ENCODE peak calls at places on chromosomes 11 and 22, in seven cellular contexts. W is HCT116, B is K562, S is SK-N-SH, V is GM12878, J is HepG2, C is H1. L is an unnamed sample.

GRCh38 chr22:43707650-43708049 is 104.5 kb downstream of the EFCAB6 start:
- DNase-seq in C (no peak), V (no peak), J (no peak), S (no peak), B (no peak), W (peak; percentile 1), L (peak; percentile 1)

GRCh38 chr11:20260307-20260706 is 100.0 kb upstream of the DBX1 start:
- DNase-seq in J (no peak), B (no peak), S (no peak), W (no peak), C (no peak), V (no peak), L (no peak)

GRCh38 chr22:50694766-50695420 is 22.3 kb downstream of the SHANK3 start:
- DNase-seq in V (no peak), J (no peak), S (no peak), B (no peak), W (no peak), C (no peak), L (no peak)

GRCh38 chr11:67054851-67055523 is 1.7 kb upstream of the RHOD start:
- DNase-seq in B (peak; percentile 80), J (peak; percentile 94), S (peak; percentile 77), W (peak; percentile 26), V (no peak), C (no peak), L (peak; percentile 96)

GRCh38 chr11:118820412-118821357 is 29.7 kb upstream of the DDX6 start:
- DNase-seq in S (peak; percentile 31), V (peak; percentile 99), J (no peak), B (no peak), C (peak; percentile 52), W (peak; percentile 50), L (peak; percentile 90)

GRCh38 chr22:26483439-26484359 is at the start of the genes HPS4 and SRRD:
- DNase-seq in S (peak; percentile 97), C (peak; percentile 96), V (peak; percentile 56), W (peak; percentile 72), B (peak; percentile 88), J (peak; percentile 77), L (peak; percentile 89)

GRCh38 chr11:28144808-28145207 is 36.6 kb downstream of the METTL15 start:
- DNase-seq in C (no peak), J (no peak), B (no peak), V (no peak), S (no peak), W (no peak), L (no peak)

GRCh38 chr22:44550666-44551491 is 52.8 kb upstream of the RTL6 start:
- DNase-seq in J (no peak), S (no peak), V (peak; percentile 9), C (no peak), W (no peak), B (no peak), L (no peak)

GRCh38 chr11:85316967-85317366 is 310.2 kb downstream of the DLG2 start:
- DNase-seq in W (no peak), B (no peak), V (peak; percentile 72), J (no peak), S (no peak), C (no peak), L (no peak)

GRCh38 chr11:87451400-87451799 is 413.7 kb downstream of the TMEM135 start:
- DNase-seq in C (no peak), V (no peak), W (no peak), J (no peak), B (no peak), S (no peak), L (no peak)

DNA sequence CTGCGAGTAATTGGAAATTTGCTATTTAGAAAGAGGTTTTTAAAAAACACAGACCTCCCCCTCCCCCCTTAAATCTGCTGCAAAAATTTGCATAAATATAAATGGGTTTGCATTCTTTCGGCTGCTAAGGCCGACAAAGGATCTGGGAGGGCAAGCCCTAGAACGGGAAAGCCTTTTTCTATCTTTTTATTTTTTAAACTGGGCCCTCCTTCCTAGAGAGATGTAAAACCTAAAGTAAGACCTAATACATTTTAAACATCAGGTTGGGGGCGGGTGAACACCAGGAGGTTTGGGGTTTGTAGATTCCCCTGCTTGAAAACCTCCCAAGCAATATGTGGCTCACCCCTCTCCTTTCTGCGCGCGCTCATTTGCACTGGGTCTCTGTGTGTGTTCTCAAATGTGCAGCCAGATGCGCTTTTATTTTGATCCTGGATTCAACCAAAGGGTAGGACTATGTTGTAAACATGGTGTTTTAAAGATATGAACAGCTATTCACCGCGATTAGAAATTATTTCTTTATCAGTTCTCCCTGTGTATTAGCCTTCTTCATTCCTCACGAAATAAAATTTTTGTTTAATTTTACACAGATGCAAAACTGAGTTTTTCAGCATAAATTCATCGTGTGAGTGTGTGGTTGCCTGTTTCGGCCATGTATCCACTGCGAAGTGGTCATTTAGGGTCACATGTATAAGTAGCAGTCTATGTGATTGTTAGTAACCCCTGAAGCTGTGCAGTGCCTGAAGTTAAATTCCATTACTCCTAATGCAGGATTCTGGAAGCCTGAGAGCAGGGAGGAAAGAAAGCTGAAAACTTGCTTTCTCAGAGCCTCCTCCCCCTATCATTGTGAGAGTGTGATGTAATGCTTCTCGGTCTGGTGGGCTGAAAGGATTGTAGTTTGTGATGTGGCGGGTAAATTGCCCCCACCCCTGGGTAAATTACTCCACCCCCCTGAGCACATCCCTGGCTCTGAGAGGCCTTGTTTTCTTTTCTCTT is 988 bp downstream of the TNRC6B start:
- DNase-seq in J (peak; percentile 31), C (no peak), S (peak; percentile 16), V (no peak), W (no peak), B (no peak), L (no peak)
- TF ChIP-seq JUND in J (no peak), C (no peak), S (no peak), V (no peak), W (no peak), B (no peak), L (no peak)

GRCh38 chr22:30753701-30754100 is 59.0 kb downstream of the OSBP2 start:
- DNase-seq in V (no peak), W (no peak), S (no peak), C (no peak), J (no peak), B (no peak), L (peak; percentile 10)

GRCh38 chr22:30754521-30754920 is 59.8 kb downstream of the OSBP2 start:
- DNase-seq in S (no peak), C (no peak), V (no peak), W (no peak), B (no peak), J (no peak), L (no peak)

GRCh38 chr22:30749272-30749671 is 54.6 kb downstream of the OSBP2 start:
- DNase-seq in V (no peak), S (no peak), W (no peak), B (no peak), J (no peak), C (no peak), L (no peak)

GRCh38 chr22:30752771-30753170 is 58.1 kb downstream of the OSBP2 start:
- DNase-seq in W (no peak), S (no peak), V (no peak), J (no peak), B (no peak), C (no peak), L (no peak)

GRCh38 chr22:30751529-30751928 is 56.9 kb downstream of the OSBP2 start:
- DNase-seq in C (no peak), S (no peak), W (no peak), J (no peak), V (no peak), B (no peak), L (no peak)
- TF ChIP-seq JUND in C (no peak), S (no peak), W (no peak), J (no peak), V (no peak), B (no peak), L (no peak)

GRCh38 chr11:5553347-5553746 is 5.0 kb upstream of the OR52H1 start:
- DNase-seq in C (no peak), B (no peak), W (no peak), S (no peak), J (no peak), V (no peak), L (no peak)

GRCh38 chr11:5547982-5548381 is 358 bp downstream of the OR52H1 start:
- DNase-seq in W (no peak), V (peak; percentile 19), C (no peak), B (no peak), S (no peak), J (no peak), L (no peak)

GRCh38 chr11:5548440-5548839 is at the start of gene OR52H1:
- DNase-seq in S (no peak), W (no peak), B (no peak), V (no peak), J (no peak), C (no peak), L (no peak)

GRCh38 chr11:5550440-5551095 is 2.2 kb upstream of the OR52H1 start:
- DNase-seq in J (no peak), V (peak; percentile 8), C (no peak), S (no peak), W (peak; percentile 54), B (no peak), L (no peak)
- TF ChIP-seq JUND in J (no peak), V (no peak), C (no peak), S (peak; percentile 31), W (peak; percentile 88), B (peak; percentile 67), L (no peak)

GRCh38 chr11:77402218-77402556 is 71.7 kb downstream of the PAK1 start:
- DNase-seq in B (no peak), W (no peak), J (no peak), C (no peak), V (no peak), S (no peak), L (no peak)
- TF ChIP-seq JUND in B (no peak), W (no peak), J (no peak), C (no peak), V (no peak), S (no peak), L (no peak)

L was measured in T47D.